ENCODE peak calls at places on chromosomes 12 and 14, in five cellular contexts. One of them, this sample, is unnamed.
A peak's percentile ranks its signal among the peaks of the same experiment; 100 is the strongest.

GRCh38 chr12:117101953-117102833 is 3.0 kb upstream of the TESC start:
- DNase-seq in naive thymus-derived CD4-positive, alpha-beta T cell: no peak
- DNase-seq in CD8-positive, alpha-beta memory T cell: no peak
- DNase-seq in psoas muscle: no peak
- DNase-seq in cardiac muscle cell: no peak
- DNase-seq in this sample: no peak

GRCh38 chr14:104794099-104794498 is 1.4 kb downstream of the AKT1 start:
- DNase-seq in naive thymus-derived CD4-positive, alpha-beta T cell: no peak
- DNase-seq in psoas muscle: peak; percentile 59
- DNase-seq in CD8-positive, alpha-beta memory T cell: peak; percentile 35
- DNase-seq in cardiac muscle cell: peak; percentile 71
- DNase-seq in this sample: peak; percentile 78

GRCh38 chr12:4272014-4272975 is 1.3 kb upstream of the CCND2 start:
- DNase-seq in cardiac muscle cell: peak; percentile 46
- DNase-seq in psoas muscle: peak; percentile 74
- DNase-seq in CD8-positive, alpha-beta memory T cell: peak; percentile 79
- DNase-seq in naive thymus-derived CD4-positive, alpha-beta T cell: peak; percentile 91
- DNase-seq in this sample: no peak

GRCh38 chr14:95480109-95480886 is 36.2 kb downstream of the SYNE3 start:
- DNase-seq in naive thymus-derived CD4-positive, alpha-beta T cell: no peak
- DNase-seq in cardiac muscle cell: peak; percentile 28
- DNase-seq in psoas muscle: peak; percentile 83
- DNase-seq in CD8-positive, alpha-beta memory T cell: peak; percentile 51
- DNase-seq in this sample: no peak

GRCh38 chr14:96038558-96038919 is 623 bp upstream of the C14orf132 start:
- DNase-seq in cardiac muscle cell: no peak
- DNase-seq in CD8-positive, alpha-beta memory T cell: no peak
- DNase-seq in psoas muscle: no peak
- DNase-seq in naive thymus-derived CD4-positive, alpha-beta T cell: peak; percentile 10
- DNase-seq in this sample: no peak

GRCh38 chr12:15050664-15051063 is 77.8 kb downstream of the PDE6H start:
- DNase-seq in CD8-positive, alpha-beta memory T cell: no peak
- DNase-seq in naive thymus-derived CD4-positive, alpha-beta T cell: no peak
- DNase-seq in cardiac muscle cell: peak; percentile 48
- DNase-seq in psoas muscle: no peak
- DNase-seq in this sample: no peak

GRCh38 chr14:62667515-62667914 is 377.7 kb downstream of the KCNH5 start:
- DNase-seq in naive thymus-derived CD4-positive, alpha-beta T cell: no peak
- DNase-seq in cardiac muscle cell: peak; percentile 1
- DNase-seq in CD8-positive, alpha-beta memory T cell: no peak
- DNase-seq in psoas muscle: no peak
- DNase-seq in this sample: no peak

GRCh38 chr14:75141967-75142366 is 15.1 kb upstream of the NEK9 start:
- DNase-seq in psoas muscle: no peak
- DNase-seq in cardiac muscle cell: peak; percentile 70
- DNase-seq in naive thymus-derived CD4-positive, alpha-beta T cell: peak; percentile 59
- DNase-seq in CD8-positive, alpha-beta memory T cell: no peak
- DNase-seq in this sample: no peak

GRCh38 chr12:12560587-12561304 is 1.9 kb downstream of the DUSP16 start:
- DNase-seq in cardiac muscle cell: peak; percentile 76
- DNase-seq in psoas muscle: no peak
- DNase-seq in CD8-positive, alpha-beta memory T cell: peak; percentile 48
- DNase-seq in naive thymus-derived CD4-positive, alpha-beta T cell: peak; percentile 91
- DNase-seq in this sample: peak; percentile 45

GRCh38 chr12:41981758-41982157 is 162.9 kb downstream of the GXYLT1 start:
- DNase-seq in cardiac muscle cell: no peak
- DNase-seq in naive thymus-derived CD4-positive, alpha-beta T cell: no peak
- DNase-seq in psoas muscle: no peak
- DNase-seq in CD8-positive, alpha-beta memory T cell: no peak
- DNase-seq in this sample: no peak

GRCh38 chr12:114508529-114509129 is 102.7 kb upstream of the TBX5 start:
- DNase-seq in CD8-positive, alpha-beta memory T cell: peak; percentile 17
- DNase-seq in cardiac muscle cell: peak; percentile 86
- DNase-seq in psoas muscle: peak; percentile 42
- DNase-seq in naive thymus-derived CD4-positive, alpha-beta T cell: peak; percentile 60
- DNase-seq in this sample: peak; percentile 76

GRCh38 chr12:114512351-114512750 is 106.4 kb upstream of the TBX5 start:
- DNase-seq in psoas muscle: no peak
- DNase-seq in naive thymus-derived CD4-positive, alpha-beta T cell: no peak
- DNase-seq in cardiac muscle cell: no peak
- DNase-seq in CD8-positive, alpha-beta memory T cell: no peak
- DNase-seq in this sample: no peak
- H3K4me3 ChIP-seq in psoas muscle: no peak overlapping the region
- H3K4me3 ChIP-seq in naive thymus-derived CD4-positive, alpha-beta T cell: no peak overlapping the region
- H3K4me3 ChIP-seq in cardiac muscle cell: no peak overlapping the region
- H3K4me3 ChIP-seq in CD8-positive, alpha-beta memory T cell: no peak overlapping the region
- H3K4me3 ChIP-seq in this sample: no peak overlapping the region

GRCh38 chr12:53804429-53804828 is 52.6 kb upstream of the CISTR start:
- DNase-seq in psoas muscle: no peak
- DNase-seq in CD8-positive, alpha-beta memory T cell: no peak
- DNase-seq in naive thymus-derived CD4-positive, alpha-beta T cell: no peak
- DNase-seq in cardiac muscle cell: no peak
- DNase-seq in this sample: no peak
- H3K27me3 ChIP-seq in psoas muscle: peaks cover 4% of the 10 kb centered on the region
- H3K27me3 ChIP-seq in CD8-positive, alpha-beta memory T cell: peaks cover 8% of the 10 kb centered on the region
- H3K27me3 ChIP-seq in naive thymus-derived CD4-positive, alpha-beta T cell: no peaks in the 10 kb centered on the region
- H3K27me3 ChIP-seq in cardiac muscle cell: peaks cover 61% of the 10 kb centered on the region
- H3K27me3 ChIP-seq in this sample: peaks cover 45% of the 10 kb centered on the region

DNA sequence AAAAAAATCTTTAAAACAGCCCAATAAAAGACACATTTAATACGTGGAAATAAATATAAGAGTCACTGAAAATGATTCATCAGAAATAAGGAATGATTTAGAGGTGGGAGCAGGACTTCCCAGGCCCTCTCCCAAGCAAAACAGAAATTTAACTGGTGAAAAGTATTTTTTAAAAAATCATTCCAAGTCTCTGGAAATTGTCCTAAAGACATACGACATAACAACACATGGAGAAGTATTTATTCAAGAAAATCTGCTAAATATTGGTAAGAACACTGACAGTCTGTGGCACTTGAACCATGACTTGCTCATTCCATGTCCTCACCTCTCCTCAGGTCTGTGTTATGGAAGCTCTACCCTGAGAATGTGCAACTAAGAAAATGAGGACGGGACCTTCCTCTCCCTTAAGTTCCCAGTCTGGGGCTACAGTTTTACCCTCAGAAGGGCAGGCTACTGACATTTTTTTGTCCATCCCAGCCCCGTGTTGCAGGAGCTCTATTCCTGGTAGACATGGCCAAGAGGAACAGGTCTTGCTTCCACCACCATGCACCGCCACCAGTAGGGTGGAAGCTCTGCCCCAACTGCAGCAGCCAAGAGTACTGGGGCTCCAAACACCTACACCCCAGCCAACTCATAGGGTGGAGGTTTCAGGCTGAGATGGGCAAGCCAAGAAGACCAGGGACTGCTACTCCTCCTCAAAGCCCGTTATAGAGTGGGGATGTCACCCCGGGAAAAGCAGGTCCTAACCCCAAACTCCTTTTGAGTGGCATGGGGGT is 193.0 kb downstream of the CRADD start:
- DNase-seq in psoas muscle: no peak
- DNase-seq in cardiac muscle cell: no peak
- DNase-seq in CD8-positive, alpha-beta memory T cell: no peak
- DNase-seq in naive thymus-derived CD4-positive, alpha-beta T cell: no peak
- DNase-seq in this sample: no peak
- H3K9me3 ChIP-seq in psoas muscle: peaks cover 48% of the 10 kb centered on the region
- H3K9me3 ChIP-seq in cardiac muscle cell: no peaks in the 10 kb centered on the region
- H3K9me3 ChIP-seq in CD8-positive, alpha-beta memory T cell: peaks cover 11% of the 10 kb centered on the region
- H3K9me3 ChIP-seq in naive thymus-derived CD4-positive, alpha-beta T cell: peaks cover 38% of the 10 kb centered on the region
- H3K9me3 ChIP-seq in this sample: peaks cover 7% of the 10 kb centered on the region

DNA sequence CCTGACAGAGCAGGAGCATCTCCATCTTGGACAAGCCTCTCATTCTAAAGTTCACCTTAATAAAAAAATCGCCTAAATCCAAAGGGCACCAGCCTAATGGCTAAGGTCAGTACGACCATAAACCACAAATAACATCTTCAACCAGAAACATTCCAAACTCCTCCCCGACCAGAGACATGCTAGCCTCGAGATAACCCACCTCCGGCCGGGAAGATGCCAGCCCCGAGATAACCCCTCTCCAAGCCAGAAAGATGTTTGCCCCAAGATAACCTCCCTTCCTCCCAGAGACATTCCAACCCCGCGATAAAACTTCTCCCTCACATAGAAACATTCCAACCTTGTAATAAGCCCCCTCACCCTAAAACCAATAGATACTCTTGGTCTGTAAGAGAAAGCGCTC is 86.8 kb upstream of the PKP2 start:
- DNase-seq in psoas muscle: no peak
- DNase-seq in cardiac muscle cell: no peak
- DNase-seq in CD8-positive, alpha-beta memory T cell: no peak
- DNase-seq in naive thymus-derived CD4-positive, alpha-beta T cell: no peak
- DNase-seq in this sample: no peak
- H3K4me3 ChIP-seq in psoas muscle: no peak overlapping the region
- H3K4me3 ChIP-seq in cardiac muscle cell: no peak overlapping the region
- H3K4me3 ChIP-seq in CD8-positive, alpha-beta memory T cell: no peak overlapping the region
- H3K4me3 ChIP-seq in naive thymus-derived CD4-positive, alpha-beta T cell: no peak overlapping the region
- H3K4me3 ChIP-seq in this sample: no peak overlapping the region

DNA sequence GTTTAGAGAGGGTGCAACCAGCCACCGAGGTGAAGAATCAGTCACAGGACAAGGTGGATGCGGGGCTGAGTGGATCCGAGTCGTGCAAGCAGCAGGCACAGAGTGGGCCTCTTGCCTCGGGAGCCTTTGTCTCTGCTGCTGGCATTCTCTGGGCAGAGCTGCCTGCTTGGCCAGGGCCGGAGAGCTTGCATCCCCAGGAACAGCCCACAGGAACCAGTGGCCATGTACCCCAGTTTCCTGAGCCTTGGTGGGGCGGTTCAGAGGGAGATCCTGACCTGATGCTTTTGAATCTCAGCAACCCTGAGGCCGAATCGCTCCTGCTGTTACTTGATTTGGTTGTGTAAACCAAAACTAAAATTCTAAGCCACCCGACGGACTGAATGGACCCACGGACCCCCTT is 50.1 kb upstream of the EIF5 start:
- DNase-seq in CD8-positive, alpha-beta memory T cell: no peak
- DNase-seq in naive thymus-derived CD4-positive, alpha-beta T cell: no peak
- DNase-seq in cardiac muscle cell: no peak
- DNase-seq in psoas muscle: no peak
- DNase-seq in this sample: no peak
- H3K27me3 ChIP-seq in CD8-positive, alpha-beta memory T cell: peaks cover 3% of the 10 kb centered on the region
- H3K27me3 ChIP-seq in naive thymus-derived CD4-positive, alpha-beta T cell: peaks cover 9% of the 10 kb centered on the region
- H3K27me3 ChIP-seq in cardiac muscle cell: peaks cover 24% of the 10 kb centered on the region
- H3K27me3 ChIP-seq in psoas muscle: no peaks in the 10 kb centered on the region
- H3K27me3 ChIP-seq in this sample: no peaks in the 10 kb centered on the region

DNA sequence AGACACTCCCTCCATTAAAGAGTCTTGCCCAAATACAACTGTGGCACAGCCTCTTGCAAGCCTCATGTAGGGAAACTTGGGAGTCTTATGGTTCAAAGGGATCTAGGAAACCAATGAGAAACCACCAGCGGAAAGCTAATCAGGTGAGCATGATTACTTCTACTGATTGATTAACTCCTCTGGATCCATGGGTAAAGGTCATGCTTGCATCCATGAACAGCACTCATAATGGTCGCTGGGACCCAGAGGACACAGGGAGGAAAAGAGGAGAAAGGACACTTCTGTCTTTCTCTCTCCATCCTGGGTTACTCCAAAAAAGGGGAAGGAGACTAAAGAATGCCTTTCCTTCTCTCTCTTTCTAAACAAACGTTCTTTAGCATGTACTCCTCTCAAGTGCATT is 1397.2 kb downstream of the LRFN5 start:
- DNase-seq in cardiac muscle cell: peak; percentile 0
- DNase-seq in CD8-positive, alpha-beta memory T cell: no peak
- DNase-seq in naive thymus-derived CD4-positive, alpha-beta T cell: no peak
- DNase-seq in psoas muscle: no peak
- DNase-seq in this sample: no peak
- H3K9me3 ChIP-seq in cardiac muscle cell: no peaks in the 10 kb centered on the region
- H3K9me3 ChIP-seq in CD8-positive, alpha-beta memory T cell: peaks cover 9% of the 10 kb centered on the region
- H3K9me3 ChIP-seq in naive thymus-derived CD4-positive, alpha-beta T cell: peaks cover 27% of the 10 kb centered on the region
- H3K9me3 ChIP-seq in psoas muscle: peaks cover 48% of the 10 kb centered on the region
- H3K9me3 ChIP-seq in this sample: no peaks in the 10 kb centered on the region